ENCODE peak calls at places on chromosomes 3 and 15, in ten cellular contexts. One of them, this sample, is unnamed.
A peak's percentile ranks its signal among the peaks of the same experiment; 100 is the strongest.

GRCh38 chr3:152458725-152459515 is 190.2 kb downstream of the MBNL1 start:
- DNase-seq in HFFc6: no peak
- DNase-seq in cardiac septum: no peak
- DNase-seq in substantia nigra: no peak
- DNase-seq in stimulated activated CD4-positive, alpha-beta T cell treated with anti-CD3 and anti-CD28 coated beads, TNF-alpha, amount 100 ng/mL, for 4 hours: no peak
- DNase-seq in osteoblast: no peak
- DNase-seq in IMR-90: peak; percentile 29
- DNase-seq in left ventricle myocardium superior: no peak
- DNase-seq in activated CD4-positive, alpha-beta T cell treated with anti-CD3 and anti-CD28 coated beads, Interleukin-2, amount 50 U/mL, for 24 hours: no peak
- DNase-seq in progenitor cell of endocrine pancreas: no peak
- DNase-seq in this sample: no peak

GRCh38 chr3:20401253-20401652 is 215.2 kb upstream of the SGO1 start:
- DNase-seq in HFFc6: no peak
- DNase-seq in cardiac septum: no peak
- DNase-seq in substantia nigra: no peak
- DNase-seq in stimulated activated CD4-positive, alpha-beta T cell treated with anti-CD3 and anti-CD28 coated beads, TNF-alpha, amount 100 ng/mL, for 4 hours: no peak
- DNase-seq in osteoblast: no peak
- DNase-seq in IMR-90: no peak
- DNase-seq in left ventricle myocardium superior: no peak
- DNase-seq in activated CD4-positive, alpha-beta T cell treated with anti-CD3 and anti-CD28 coated beads, Interleukin-2, amount 50 U/mL, for 24 hours: no peak
- DNase-seq in progenitor cell of endocrine pancreas: no peak
- DNase-seq in this sample: no peak

GRCh38 chr3:89108154-89108553 is 733 bp downstream of the EPHA3 start:
- DNase-seq in HFFc6: no peak
- DNase-seq in cardiac septum: no peak
- DNase-seq in substantia nigra: no peak
- DNase-seq in stimulated activated CD4-positive, alpha-beta T cell treated with anti-CD3 and anti-CD28 coated beads, TNF-alpha, amount 100 ng/mL, for 4 hours: no peak
- DNase-seq in osteoblast: no peak
- DNase-seq in IMR-90: no peak
- DNase-seq in left ventricle myocardium superior: no peak
- DNase-seq in activated CD4-positive, alpha-beta T cell treated with anti-CD3 and anti-CD28 coated beads, Interleukin-2, amount 50 U/mL, for 24 hours: no peak
- DNase-seq in progenitor cell of endocrine pancreas: no peak
- DNase-seq in this sample: no peak

GRCh38 chr15:98951493-98952320 is 55.9 kb downstream of the PGPEP1L start:
- DNase-seq in HFFc6: no peak
- DNase-seq in cardiac septum: no peak
- DNase-seq in substantia nigra: no peak
- DNase-seq in stimulated activated CD4-positive, alpha-beta T cell treated with anti-CD3 and anti-CD28 coated beads, TNF-alpha, amount 100 ng/mL, for 4 hours: no peak
- DNase-seq in osteoblast: no peak
- DNase-seq in IMR-90: no peak
- DNase-seq in left ventricle myocardium superior: no peak
- DNase-seq in activated CD4-positive, alpha-beta T cell treated with anti-CD3 and anti-CD28 coated beads, Interleukin-2, amount 50 U/mL, for 24 hours: no peak
- DNase-seq in progenitor cell of endocrine pancreas: no peak
- DNase-seq in this sample: no peak

GRCh38 chr3:52477076-52477895 is 17.9 kb upstream of the STAB1 start:
- DNase-seq in HFFc6: no peak
- DNase-seq in cardiac septum: no peak
- DNase-seq in substantia nigra: no peak
- DNase-seq in stimulated activated CD4-positive, alpha-beta T cell treated with anti-CD3 and anti-CD28 coated beads, TNF-alpha, amount 100 ng/mL, for 4 hours: no peak
- DNase-seq in osteoblast: peak; percentile 43
- DNase-seq in IMR-90: no peak
- DNase-seq in left ventricle myocardium superior: peak; percentile 23
- DNase-seq in activated CD4-positive, alpha-beta T cell treated with anti-CD3 and anti-CD28 coated beads, Interleukin-2, amount 50 U/mL, for 24 hours: no peak
- DNase-seq in progenitor cell of endocrine pancreas: no peak
- DNase-seq in this sample: no peak

GRCh38 chr15:78989701-78990248 is 44.9 kb upstream of the CTSH start:
- DNase-seq in HFFc6: no peak
- DNase-seq in cardiac septum: no peak
- DNase-seq in substantia nigra: no peak
- DNase-seq in stimulated activated CD4-positive, alpha-beta T cell treated with anti-CD3 and anti-CD28 coated beads, TNF-alpha, amount 100 ng/mL, for 4 hours: no peak
- DNase-seq in osteoblast: peak; percentile 30
- DNase-seq in IMR-90: no peak
- DNase-seq in left ventricle myocardium superior: no peak
- DNase-seq in activated CD4-positive, alpha-beta T cell treated with anti-CD3 and anti-CD28 coated beads, Interleukin-2, amount 50 U/mL, for 24 hours: no peak
- DNase-seq in progenitor cell of endocrine pancreas: no peak
- DNase-seq in this sample: no peak

GRCh38 chr3:111761309-111761795 is 97.7 kb upstream of the PHLDB2 start:
- DNase-seq in HFFc6: peak; percentile 80
- DNase-seq in cardiac septum: no peak
- DNase-seq in substantia nigra: no peak
- DNase-seq in stimulated activated CD4-positive, alpha-beta T cell treated with anti-CD3 and anti-CD28 coated beads, TNF-alpha, amount 100 ng/mL, for 4 hours: no peak
- DNase-seq in osteoblast: peak; percentile 84
- DNase-seq in IMR-90: peak; percentile 85
- DNase-seq in left ventricle myocardium superior: no peak
- DNase-seq in activated CD4-positive, alpha-beta T cell treated with anti-CD3 and anti-CD28 coated beads, Interleukin-2, amount 50 U/mL, for 24 hours: no peak
- DNase-seq in progenitor cell of endocrine pancreas: no peak
- DNase-seq in this sample: no peak

GRCh38 chr3:132284006-132284405 is 33.2 kb upstream of the ACP3 start:
- DNase-seq in HFFc6: no peak
- DNase-seq in cardiac septum: no peak
- DNase-seq in substantia nigra: no peak
- DNase-seq in stimulated activated CD4-positive, alpha-beta T cell treated with anti-CD3 and anti-CD28 coated beads, TNF-alpha, amount 100 ng/mL, for 4 hours: no peak
- DNase-seq in osteoblast: no peak
- DNase-seq in IMR-90: no peak
- DNase-seq in left ventricle myocardium superior: no peak
- DNase-seq in activated CD4-positive, alpha-beta T cell treated with anti-CD3 and anti-CD28 coated beads, Interleukin-2, amount 50 U/mL, for 24 hours: no peak
- DNase-seq in progenitor cell of endocrine pancreas: no peak
- DNase-seq in this sample: no peak

GRCh38 chr3:150861851-150862250 is 43.4 kb downstream of the MINDY4B start:
- DNase-seq in HFFc6: no peak
- DNase-seq in cardiac septum: no peak
- DNase-seq in substantia nigra: no peak
- DNase-seq in stimulated activated CD4-positive, alpha-beta T cell treated with anti-CD3 and anti-CD28 coated beads, TNF-alpha, amount 100 ng/mL, for 4 hours: no peak
- DNase-seq in osteoblast: no peak
- DNase-seq in IMR-90: no peak
- DNase-seq in left ventricle myocardium superior: no peak
- DNase-seq in activated CD4-positive, alpha-beta T cell treated with anti-CD3 and anti-CD28 coated beads, Interleukin-2, amount 50 U/mL, for 24 hours: no peak
- DNase-seq in progenitor cell of endocrine pancreas: no peak
- DNase-seq in this sample: no peak

GRCh38 chr3:159032311-159032710 is 230.5 kb downstream of the MFSD1 start:
- DNase-seq in HFFc6: no peak
- DNase-seq in cardiac septum: no peak
- DNase-seq in substantia nigra: no peak
- DNase-seq in stimulated activated CD4-positive, alpha-beta T cell treated with anti-CD3 and anti-CD28 coated beads, TNF-alpha, amount 100 ng/mL, for 4 hours: no peak
- DNase-seq in osteoblast: peak; percentile 30
- DNase-seq in IMR-90: no peak
- DNase-seq in left ventricle myocardium superior: no peak
- DNase-seq in activated CD4-positive, alpha-beta T cell treated with anti-CD3 and anti-CD28 coated beads, Interleukin-2, amount 50 U/mL, for 24 hours: no peak
- DNase-seq in progenitor cell of endocrine pancreas: no peak
- DNase-seq in this sample: no peak

GRCh38 chr15:68642491-68642845 is 63.7 kb downstream of the CORO2B start:
- DNase-seq in HFFc6: no peak
- DNase-seq in cardiac septum: peak; percentile 24
- DNase-seq in substantia nigra: no peak
- DNase-seq in stimulated activated CD4-positive, alpha-beta T cell treated with anti-CD3 and anti-CD28 coated beads, TNF-alpha, amount 100 ng/mL, for 4 hours: no peak
- DNase-seq in osteoblast: no peak
- DNase-seq in IMR-90: peak; percentile 65
- DNase-seq in left ventricle myocardium superior: no peak
- DNase-seq in activated CD4-positive, alpha-beta T cell treated with anti-CD3 and anti-CD28 coated beads, Interleukin-2, amount 50 U/mL, for 24 hours: no peak
- DNase-seq in progenitor cell of endocrine pancreas: no peak
- DNase-seq in this sample: no peak

GRCh38 chr3:26652157-26652556 is 29.6 kb downstream of the LRRC3B start:
- DNase-seq in HFFc6: no peak
- DNase-seq in cardiac septum: no peak
- DNase-seq in substantia nigra: peak; percentile 4
- DNase-seq in stimulated activated CD4-positive, alpha-beta T cell treated with anti-CD3 and anti-CD28 coated beads, TNF-alpha, amount 100 ng/mL, for 4 hours: no peak
- DNase-seq in osteoblast: no peak
- DNase-seq in IMR-90: no peak
- DNase-seq in left ventricle myocardium superior: peak; percentile 68
- DNase-seq in activated CD4-positive, alpha-beta T cell treated with anti-CD3 and anti-CD28 coated beads, Interleukin-2, amount 50 U/mL, for 24 hours: no peak
- DNase-seq in progenitor cell of endocrine pancreas: no peak
- DNase-seq in this sample: peak; percentile 56

GRCh38 chr3:129688310-129688895 is 81.9 kb upstream of the PLXND1 start:
- DNase-seq in HFFc6: no peak
- DNase-seq in cardiac septum: peak; percentile 81
- DNase-seq in substantia nigra: peak; percentile 59
- DNase-seq in stimulated activated CD4-positive, alpha-beta T cell treated with anti-CD3 and anti-CD28 coated beads, TNF-alpha, amount 100 ng/mL, for 4 hours: no peak
- DNase-seq in osteoblast: no peak
- DNase-seq in IMR-90: peak; percentile 74
- DNase-seq in left ventricle myocardium superior: peak; percentile 91
- DNase-seq in activated CD4-positive, alpha-beta T cell treated with anti-CD3 and anti-CD28 coated beads, Interleukin-2, amount 50 U/mL, for 24 hours: no peak
- DNase-seq in progenitor cell of endocrine pancreas: no peak
- DNase-seq in this sample: peak; percentile 77

GRCh38 chr15:24898715-24899278 is 56.0 kb upstream of the SNRPN start:
- DNase-seq in HFFc6: no peak
- DNase-seq in cardiac septum: no peak
- DNase-seq in substantia nigra: no peak
- DNase-seq in stimulated activated CD4-positive, alpha-beta T cell treated with anti-CD3 and anti-CD28 coated beads, TNF-alpha, amount 100 ng/mL, for 4 hours: no peak
- DNase-seq in osteoblast: no peak
- DNase-seq in IMR-90: no peak
- DNase-seq in left ventricle myocardium superior: no peak
- DNase-seq in activated CD4-positive, alpha-beta T cell treated with anti-CD3 and anti-CD28 coated beads, Interleukin-2, amount 50 U/mL, for 24 hours: no peak
- DNase-seq in progenitor cell of endocrine pancreas: no peak
- DNase-seq in this sample: no peak

GRCh38 chr3:75906555-75907112 is 121.3 kb upstream of the ZNF717 start:
- DNase-seq in HFFc6: no peak
- DNase-seq in cardiac septum: no peak
- DNase-seq in substantia nigra: peak; percentile 5
- DNase-seq in stimulated activated CD4-positive, alpha-beta T cell treated with anti-CD3 and anti-CD28 coated beads, TNF-alpha, amount 100 ng/mL, for 4 hours: no peak
- DNase-seq in osteoblast: peak; percentile 5
- DNase-seq in IMR-90: peak; percentile 25
- DNase-seq in left ventricle myocardium superior: no peak
- DNase-seq in activated CD4-positive, alpha-beta T cell treated with anti-CD3 and anti-CD28 coated beads, Interleukin-2, amount 50 U/mL, for 24 hours: no peak
- DNase-seq in progenitor cell of endocrine pancreas: peak; percentile 55
- DNase-seq in this sample: no peak

GRCh38 chr15:66004618-66005262 is 135.4 kb downstream of the RAB11A start:
- DNase-seq in HFFc6: peak; percentile 9
- DNase-seq in cardiac septum: no peak
- DNase-seq in substantia nigra: no peak
- DNase-seq in stimulated activated CD4-positive, alpha-beta T cell treated with anti-CD3 and anti-CD28 coated beads, TNF-alpha, amount 100 ng/mL, for 4 hours: no peak
- DNase-seq in osteoblast: no peak
- DNase-seq in IMR-90: peak; percentile 31
- DNase-seq in left ventricle myocardium superior: no peak
- DNase-seq in activated CD4-positive, alpha-beta T cell treated with anti-CD3 and anti-CD28 coated beads, Interleukin-2, amount 50 U/mL, for 24 hours: no peak
- DNase-seq in progenitor cell of endocrine pancreas: peak; percentile 33
- DNase-seq in this sample: no peak

GRCh38 chr3:128547368-128547987 is 54.5 kb upstream of the GATA2 start:
- DNase-seq in HFFc6: peak; percentile 61
- DNase-seq in cardiac septum: no peak
- DNase-seq in substantia nigra: no peak
- DNase-seq in stimulated activated CD4-positive, alpha-beta T cell treated with anti-CD3 and anti-CD28 coated beads, TNF-alpha, amount 100 ng/mL, for 4 hours: no peak
- DNase-seq in osteoblast: peak; percentile 89
- DNase-seq in IMR-90: peak; percentile 67
- DNase-seq in left ventricle myocardium superior: no peak
- DNase-seq in activated CD4-positive, alpha-beta T cell treated with anti-CD3 and anti-CD28 coated beads, Interleukin-2, amount 50 U/mL, for 24 hours: no peak
- DNase-seq in progenitor cell of endocrine pancreas: no peak
- DNase-seq in this sample: no peak

GRCh38 chr3:17356581-17356980 is 385.9 kb downstream of the TBC1D5 start:
- DNase-seq in HFFc6: no peak
- DNase-seq in cardiac septum: no peak
- DNase-seq in substantia nigra: no peak
- DNase-seq in stimulated activated CD4-positive, alpha-beta T cell treated with anti-CD3 and anti-CD28 coated beads, TNF-alpha, amount 100 ng/mL, for 4 hours: no peak
- DNase-seq in osteoblast: no peak
- DNase-seq in IMR-90: no peak
- DNase-seq in left ventricle myocardium superior: no peak
- DNase-seq in activated CD4-positive, alpha-beta T cell treated with anti-CD3 and anti-CD28 coated beads, Interleukin-2, amount 50 U/mL, for 24 hours: no peak
- DNase-seq in progenitor cell of endocrine pancreas: no peak
- DNase-seq in this sample: no peak

GRCh38 chr3:139534992-139535879 is 4.3 kb downstream of the RBP1 start:
- DNase-seq in HFFc6: no peak
- DNase-seq in cardiac septum: no peak
- DNase-seq in substantia nigra: no peak
- DNase-seq in stimulated activated CD4-positive, alpha-beta T cell treated with anti-CD3 and anti-CD28 coated beads, TNF-alpha, amount 100 ng/mL, for 4 hours: no peak
- DNase-seq in osteoblast: peak; percentile 93
- DNase-seq in IMR-90: peak; percentile 79
- DNase-seq in left ventricle myocardium superior: peak; percentile 86
- DNase-seq in activated CD4-positive, alpha-beta T cell treated with anti-CD3 and anti-CD28 coated beads, Interleukin-2, amount 50 U/mL, for 24 hours: no peak
- DNase-seq in progenitor cell of endocrine pancreas: no peak
- DNase-seq in this sample: peak; percentile 80

GRCh38 chr3:65200312-65200711 is 512.5 kb upstream of the ADAMTS9 start:
- DNase-seq in HFFc6: no peak
- DNase-seq in cardiac septum: no peak
- DNase-seq in substantia nigra: no peak
- DNase-seq in stimulated activated CD4-positive, alpha-beta T cell treated with anti-CD3 and anti-CD28 coated beads, TNF-alpha, amount 100 ng/mL, for 4 hours: no peak
- DNase-seq in osteoblast: no peak
- DNase-seq in IMR-90: no peak
- DNase-seq in left ventricle myocardium superior: no peak
- DNase-seq in activated CD4-positive, alpha-beta T cell treated with anti-CD3 and anti-CD28 coated beads, Interleukin-2, amount 50 U/mL, for 24 hours: no peak
- DNase-seq in progenitor cell of endocrine pancreas: no peak
- DNase-seq in this sample: no peak

GRCh38 chr15:66567897-66568296 is 2.1 kb upstream of the LCTL start:
- DNase-seq in HFFc6: no peak
- DNase-seq in cardiac septum: no peak
- DNase-seq in substantia nigra: no peak
- DNase-seq in stimulated activated CD4-positive, alpha-beta T cell treated with anti-CD3 and anti-CD28 coated beads, TNF-alpha, amount 100 ng/mL, for 4 hours: no peak
- DNase-seq in osteoblast: no peak
- DNase-seq in IMR-90: no peak
- DNase-seq in left ventricle myocardium superior: no peak
- DNase-seq in activated CD4-positive, alpha-beta T cell treated with anti-CD3 and anti-CD28 coated beads, Interleukin-2, amount 50 U/mL, for 24 hours: no peak
- DNase-seq in progenitor cell of endocrine pancreas: no peak
- DNase-seq in this sample: no peak

GRCh38 chr3:58164916-58165821 is 45.6 kb downstream of the DNASE1L3 start:
- DNase-seq in HFFc6: no peak
- DNase-seq in cardiac septum: no peak
- DNase-seq in substantia nigra: no peak
- DNase-seq in stimulated activated CD4-positive, alpha-beta T cell treated with anti-CD3 and anti-CD28 coated beads, TNF-alpha, amount 100 ng/mL, for 4 hours: no peak
- DNase-seq in osteoblast: peak; percentile 76
- DNase-seq in IMR-90: no peak
- DNase-seq in left ventricle myocardium superior: no peak
- DNase-seq in activated CD4-positive, alpha-beta T cell treated with anti-CD3 and anti-CD28 coated beads, Interleukin-2, amount 50 U/mL, for 24 hours: no peak
- DNase-seq in progenitor cell of endocrine pancreas: no peak
- DNase-seq in this sample: no peak

GRCh38 chr3:133479895-133480669 is 80.2 kb downstream of the BFSP2 start:
- DNase-seq in HFFc6: no peak
- DNase-seq in cardiac septum: no peak
- DNase-seq in substantia nigra: no peak
- DNase-seq in stimulated activated CD4-positive, alpha-beta T cell treated with anti-CD3 and anti-CD28 coated beads, TNF-alpha, amount 100 ng/mL, for 4 hours: no peak
- DNase-seq in osteoblast: no peak
- DNase-seq in IMR-90: no peak
- DNase-seq in left ventricle myocardium superior: no peak
- DNase-seq in activated CD4-positive, alpha-beta T cell treated with anti-CD3 and anti-CD28 coated beads, Interleukin-2, amount 50 U/mL, for 24 hours: no peak
- DNase-seq in progenitor cell of endocrine pancreas: no peak
- DNase-seq in this sample: no peak

GRCh38 chr15:38266247-38266996 is 13.8 kb downstream of the SPRED1 start:
- DNase-seq in HFFc6: no peak
- DNase-seq in cardiac septum: no peak
- DNase-seq in substantia nigra: no peak
- DNase-seq in stimulated activated CD4-positive, alpha-beta T cell treated with anti-CD3 and anti-CD28 coated beads, TNF-alpha, amount 100 ng/mL, for 4 hours: no peak
- DNase-seq in osteoblast: no peak
- DNase-seq in IMR-90: no peak
- DNase-seq in left ventricle myocardium superior: no peak
- DNase-seq in activated CD4-positive, alpha-beta T cell treated with anti-CD3 and anti-CD28 coated beads, Interleukin-2, amount 50 U/mL, for 24 hours: no peak
- DNase-seq in progenitor cell of endocrine pancreas: no peak
- DNase-seq in this sample: no peak

GRCh38 chr15:91710072-91710471 is 143.4 kb upstream of the SLCO3A1 start:
- DNase-seq in HFFc6: no peak
- DNase-seq in cardiac septum: no peak
- DNase-seq in substantia nigra: no peak
- DNase-seq in stimulated activated CD4-positive, alpha-beta T cell treated with anti-CD3 and anti-CD28 coated beads, TNF-alpha, amount 100 ng/mL, for 4 hours: no peak
- DNase-seq in osteoblast: no peak
- DNase-seq in IMR-90: no peak
- DNase-seq in left ventricle myocardium superior: no peak
- DNase-seq in activated CD4-positive, alpha-beta T cell treated with anti-CD3 and anti-CD28 coated beads, Interleukin-2, amount 50 U/mL, for 24 hours: no peak
- DNase-seq in progenitor cell of endocrine pancreas: no peak
- DNase-seq in this sample: no peak

GRCh38 chr3:172958565-172958964 is 182.5 kb downstream of the SPATA16 start:
- DNase-seq in HFFc6: no peak
- DNase-seq in cardiac septum: no peak
- DNase-seq in substantia nigra: no peak
- DNase-seq in stimulated activated CD4-positive, alpha-beta T cell treated with anti-CD3 and anti-CD28 coated beads, TNF-alpha, amount 100 ng/mL, for 4 hours: no peak
- DNase-seq in osteoblast: no peak
- DNase-seq in IMR-90: no peak
- DNase-seq in left ventricle myocardium superior: no peak
- DNase-seq in activated CD4-positive, alpha-beta T cell treated with anti-CD3 and anti-CD28 coated beads, Interleukin-2, amount 50 U/mL, for 24 hours: no peak
- DNase-seq in progenitor cell of endocrine pancreas: no peak
- DNase-seq in this sample: no peak

GRCh38 chr3:56347219-56347871 is 120.9 kb downstream of the ERC2 start:
- DNase-seq in HFFc6: no peak
- DNase-seq in cardiac septum: no peak
- DNase-seq in substantia nigra: peak; percentile 76
- DNase-seq in stimulated activated CD4-positive, alpha-beta T cell treated with anti-CD3 and anti-CD28 coated beads, TNF-alpha, amount 100 ng/mL, for 4 hours: no peak
- DNase-seq in osteoblast: no peak
- DNase-seq in IMR-90: no peak
- DNase-seq in left ventricle myocardium superior: no peak
- DNase-seq in activated CD4-positive, alpha-beta T cell treated with anti-CD3 and anti-CD28 coated beads, Interleukin-2, amount 50 U/mL, for 24 hours: no peak
- DNase-seq in progenitor cell of endocrine pancreas: peak; percentile 10
- DNase-seq in this sample: no peak

GRCh38 chr3:111712294-111713180 is 117.4 kb upstream of the ZBED2 start:
- DNase-seq in HFFc6: no peak
- DNase-seq in cardiac septum: peak; percentile 79
- DNase-seq in substantia nigra: no peak
- DNase-seq in stimulated activated CD4-positive, alpha-beta T cell treated with anti-CD3 and anti-CD28 coated beads, TNF-alpha, amount 100 ng/mL, for 4 hours: no peak
- DNase-seq in osteoblast: peak; percentile 84
- DNase-seq in IMR-90: no peak
- DNase-seq in left ventricle myocardium superior: peak; percentile 30
- DNase-seq in activated CD4-positive, alpha-beta T cell treated with anti-CD3 and anti-CD28 coated beads, Interleukin-2, amount 50 U/mL, for 24 hours: no peak
- DNase-seq in progenitor cell of endocrine pancreas: no peak
- DNase-seq in this sample: no peak

This sample was measured in left ventricle myocardium inferior.